ENCODE peak calls at places on chromosome 13, in four cellular contexts. R, S, P and O are unnamed samples.

GRCh38 chr13:100808330-100808729 is 133.7 kb upstream of the TMTC4 start:
- DNase-seq in R (no peak), S (no peak), P (no peak), O (peak; percentile 74)

GRCh38 chr13:59099182-59099950 is 1064.4 kb downstream of the DIAPH3 start:
- DNase-seq in R (no peak), S (no peak), P (no peak), O (peak; percentile 70)

GRCh38 chr13:106602178-106602577 is 34.2 kb upstream of the ARGLU1 start:
- DNase-seq in R (no peak), S (peak; percentile 68), P (no peak), O (no peak)

GRCh38 chr13:35889560-35889959 is 241.6 kb downstream of the DCLK1 start:
- DNase-seq in R (no peak), S (no peak), P (no peak), O (no peak)

GRCh38 chr13:22194106-22194810 is 523.4 kb downstream of the FGF9 start:
- DNase-seq in R (no peak), S (no peak), P (no peak), O (no peak)

GRCh38 chr13:67168384-67168783 is 61.8 kb downstream of the PCDH9 start:
- DNase-seq in R (no peak), S (no peak), P (no peak), O (no peak)

GRCh38 chr13:31767175-31767900 is 28.0 kb downstream of the RXFP2 start:
- DNase-seq in R (no peak), S (no peak), P (no peak), O (no peak)

GRCh38 chr13:30638301-30638700 is 20.6 kb downstream of the USPL1 start:
- DNase-seq in R (no peak), S (no peak), P (no peak), O (no peak)

GRCh38 chr13:95497307-95497943 is 55.1 kb upstream of the CLDN10 start:
- DNase-seq in R (no peak), S (no peak), P (no peak), O (no peak)

GRCh38 chr13:21137696-21138095 is 38.7 kb downstream of the SKA3 start:
- DNase-seq in R (no peak), S (no peak), P (no peak), O (no peak)

GRCh38 chr13:74465279-74465678 is 331.1 kb upstream of the KLF12 start:
- DNase-seq in R (no peak), S (no peak), P (no peak), O (peak; percentile 10)

GRCh38 chr13:31240921-31241320 is 41.1 kb downstream of the B3GLCT start:
- DNase-seq in R (no peak), S (no peak), P (no peak), O (no peak)

GRCh38 chr13:35789335-35790166 is 313.1 kb upstream of the MAB21L1 start:
- DNase-seq in R (no peak), S (no peak), P (no peak), O (peak; percentile 77)

DNA sequence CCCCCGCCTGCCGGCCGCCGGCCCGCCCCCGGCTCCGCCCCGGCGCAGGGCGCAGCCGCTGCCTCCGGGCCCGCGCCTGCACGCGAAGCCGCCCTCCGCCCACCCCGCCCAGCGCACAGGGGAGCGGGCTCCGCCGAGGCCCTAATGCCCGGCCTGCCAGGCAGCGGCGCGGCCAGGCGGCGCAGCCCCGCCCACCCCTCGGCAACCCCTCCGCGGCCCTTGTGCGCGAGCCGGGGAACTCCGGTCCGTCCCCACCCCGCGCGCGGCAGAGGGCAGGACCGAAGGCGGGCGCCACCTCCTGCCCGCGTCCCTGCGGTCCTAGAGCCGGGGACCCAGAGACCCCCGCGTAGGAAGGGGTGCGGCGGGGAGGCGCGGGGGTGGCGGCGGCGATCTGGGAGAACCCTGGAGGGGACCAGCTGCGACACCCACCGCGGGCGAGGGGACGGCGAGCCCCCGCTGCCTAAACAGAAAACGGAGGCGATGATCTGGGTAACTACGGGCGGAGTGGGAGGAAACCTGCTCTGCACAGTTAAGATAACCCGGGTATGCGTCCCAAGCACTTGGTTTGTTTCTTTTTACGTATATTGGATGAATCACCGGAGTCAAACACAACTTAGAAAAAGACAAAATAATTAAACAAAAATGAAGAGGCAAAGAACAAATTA is 351 bp upstream of the USP12 start:
- DNase-seq in R (peak; percentile 95), S (peak; percentile 92), P (peak; percentile 93), O (peak; percentile 96)
- H3K27ac ChIP-seq in R (peak overlapping the region; percentile 75), S (peak overlapping the region; percentile 95), P (peak overlapping the region; percentile 74), O (no peak overlapping the region)

GRCh38 chr13:98984118-98984517 is 6.3 kb upstream of the DOCK9 start:
- DNase-seq in R (no peak), S (no peak), P (no peak), O (no peak)
- H3K27ac ChIP-seq in R (no peak overlapping the region), S (no peak overlapping the region), P (no peak overlapping the region), O (no peak overlapping the region)

DNA sequence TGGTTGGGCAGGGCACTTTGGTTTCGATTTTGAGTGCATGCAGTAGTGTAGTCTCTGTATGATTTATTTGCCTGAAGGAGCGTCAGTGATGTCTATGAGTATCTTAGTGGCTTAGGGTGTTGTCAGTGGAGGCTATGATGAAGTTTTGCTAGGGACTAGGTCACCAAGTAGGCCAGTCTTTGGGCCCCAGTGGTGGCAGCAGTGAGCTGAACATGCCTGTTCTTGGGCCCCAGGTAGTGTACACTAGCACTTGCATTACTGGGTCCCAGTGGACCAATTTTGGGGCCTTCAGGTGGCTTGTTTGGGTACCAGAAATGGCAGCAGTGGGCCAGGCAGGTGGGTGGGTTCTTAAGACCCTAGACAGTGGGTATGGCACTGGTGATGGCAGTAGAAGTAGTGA is 598.7 kb upstream of the SPRY2 start:
- DNase-seq in R (no peak), S (no peak), P (no peak), O (no peak)
- H3K27ac ChIP-seq in R (no peak overlapping the region), S (no peak overlapping the region), P (no peak overlapping the region), O (no peak overlapping the region)

GRCh38 chr13:40599722-40600121 is 66.7 kb downstream of the FOXO1 start:
- DNase-seq in R (no peak), S (no peak), P (no peak), O (no peak)
- H3K27ac ChIP-seq in R (no peak overlapping the region), S (no peak overlapping the region), P (peak overlapping the region; percentile 13), O (no peak overlapping the region)

DNA sequence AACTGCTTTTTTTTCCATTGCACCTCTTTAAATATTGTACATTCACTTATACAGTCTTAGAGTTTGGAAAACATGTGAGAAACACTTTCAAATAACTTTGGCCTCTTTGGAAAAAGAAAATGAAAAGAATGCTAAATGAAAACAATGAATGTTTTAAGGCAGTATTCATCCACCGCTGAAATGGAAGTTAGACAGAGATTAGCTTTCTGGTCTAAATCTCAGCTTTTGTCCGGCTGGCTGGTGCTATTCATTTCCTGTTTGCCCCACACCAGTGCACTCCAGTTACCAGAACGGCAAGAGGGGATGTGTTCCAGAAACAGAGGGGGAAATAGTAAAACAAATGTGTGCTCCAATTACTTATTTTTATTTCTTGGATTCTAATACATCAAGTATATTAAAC is 1201.3 kb downstream of the EFNB2 start:
- DNase-seq in R (no peak), S (no peak), P (no peak), O (peak; percentile 4)
- H3K27ac ChIP-seq in R (no peak overlapping the region), S (no peak overlapping the region), P (no peak overlapping the region), O (no peak overlapping the region)